ENCODE peak calls at places on chromosomes 1 and 21, in four cellular contexts. T is epithelial cell of esophagus; Z is NCI-H1417; C is activated naive CD8-positive, alpha-beta T cell treated with anti-CD3 and anti-CD28 coated beads for 36 hours. B is an unnamed sample.

GRCh38 chr21:36103434-36103833 is 31.4 kb upstream of the CBR3 start:
- DNase-seq in T (no peak), C (no peak), Z (no peak), B (no peak)

GRCh38 chr1:47487332-47487731 is 49.5 kb downstream of the FOXD2 start:
- DNase-seq in Z (no peak), T (no peak), C (no peak), B (no peak)

GRCh38 chr1:224635356-224635755 is 19.2 kb downstream of the CNIH3 start:
- DNase-seq in C (no peak), Z (no peak), T (peak), B (no peak)

GRCh38 chr1:59846895-59847282 is 32.1 kb downstream of the HOOK1 start:
- DNase-seq in Z (no peak), C (no peak), T (no peak), B (no peak)

GRCh38 chr1:196152975-196153374 is 455.3 kb downstream of the KCNT2 start:
- DNase-seq in C (no peak), T (no peak), Z (no peak), B (no peak)

GRCh38 chr1:228141082-228141870 is 1.2 kb downstream of the GUK1 start:
- DNase-seq in C (peak), Z (no peak), T (peak), B (no peak)

GRCh38 chr1:230139306-230139705 is 72.3 kb downstream of the GALNT2 start:
- DNase-seq in T (no peak), Z (no peak), C (no peak), B (no peak)

GRCh38 chr21:42161957-42162681 is 56.8 kb upstream of the ABCG1 start:
- DNase-seq in T (peak), Z (no peak), C (no peak), B (no peak)

GRCh38 chr1:204348197-204348596 is 11.5 kb downstream of the PLEKHA6 start:
- DNase-seq in C (no peak), Z (no peak), T (no peak), B (no peak)

GRCh38 chr1:18411820-18412641 is 68.7 kb upstream of the KLHDC7A start:
- DNase-seq in T (no peak), C (no peak), Z (no peak), B (no peak)

GRCh38 chr1:116265931-116266863 is 106.8 kb upstream of the ATP1A1 start:
- DNase-seq in T (no peak), Z (no peak), C (no peak), B (no peak)

GRCh38 chr1:161196111-161196510 is 2.7 kb downstream of the ADAMTS4 start:
- DNase-seq in T (no peak), C (no peak), Z (no peak), B (no peak)

GRCh38 chr1:88175631-88176226 is 508.3 kb upstream of the PKN2 start:
- DNase-seq in C (no peak), T (peak), Z (no peak), B (no peak)

GRCh38 chr1:32989160-32989894 is 24.7 kb upstream of the RNF19B start:
- DNase-seq in C (peak), Z (no peak), T (peak), B (no peak)

GRCh38 chr1:47433037-47433421 is 4.8 kb upstream of the FOXD2 start:
- DNase-seq in Z (no peak), C (no peak), T (no peak), B (no peak)

GRCh38 chr21:44416193-44416592 is 39.1 kb upstream of the LRRC3 start:
- DNase-seq in Z (no peak), T (no peak), C (no peak), B (no peak)

B was measured in DMS153.